ENCODE peak calls at places on chromosome 16, in nine cellular contexts. U, K, Y, I, R, E, S, L and X are unnamed samples.

GRCh38 chr16:77890075-77890474 is 101.7 kb downstream of the VAT1L start:
- DNase-seq in U (no peak), K (no peak), Y (no peak), I (no peak), R (no peak), E (no peak), S (no peak), L (no peak), X (no peak)

GRCh38 chr16:29664133-29664912 is 1.3 kb downstream of the SPN start:
- DNase-seq in U (no peak), K (no peak), Y (no peak), I (no peak), R (peak; percentile 91), E (no peak), S (no peak), L (no peak), X (no peak)

GRCh38 chr16:7550096-7550495 is 217.5 kb downstream of the RBFOX1 start:
- DNase-seq in U (no peak), K (no peak), Y (no peak), I (no peak), R (no peak), E (no peak), S (no peak), L (no peak), X (no peak)

GRCh38 chr16:28131210-28131609 is 67.7 kb upstream of the GSG1L start:
- DNase-seq in U (no peak), K (no peak), Y (no peak), I (no peak), R (no peak), E (no peak), S (no peak), L (no peak), X (no peak)

GRCh38 chr16:17744903-17745581 is 274.3 kb upstream of the XYLT1 start:
- DNase-seq in U (no peak), K (no peak), Y (no peak), I (peak; percentile 40), R (no peak), E (no peak), S (no peak), L (no peak), X (no peak)

GRCh38 chr16:28309811-28310311 is 17.5 kb downstream of the SBK1 start:
- DNase-seq in U (no peak), K (no peak), Y (no peak), I (no peak), R (no peak), E (no peak), S (no peak), L (no peak), X (no peak)

GRCh38 chr16:11384956-11385586 is 39.8 kb downstream of the RMI2 start:
- DNase-seq in U (no peak), K (no peak), Y (no peak), I (no peak), R (peak; percentile 75), E (no peak), S (no peak), L (no peak), X (no peak)

GRCh38 chr16:70407811-70408274 is 31.1 kb downstream of the ST3GAL2 start:
- DNase-seq in U (no peak), K (no peak), Y (no peak), I (no peak), R (no peak), E (no peak), S (no peak), L (no peak), X (no peak)

GRCh38 chr16:88437367-88437964 is 15.6 kb upstream of the ZFPM1 start:
- DNase-seq in U (peak; percentile 79), K (peak; percentile 74), Y (no peak), I (peak; percentile 88), R (peak; percentile 88), E (no peak), S (peak; percentile 37), L (no peak), X (no peak)

GRCh38 chr16:85514295-85514600 is 98.9 kb upstream of the GSE1 start:
- DNase-seq in U (no peak), K (no peak), Y (no peak), I (no peak), R (peak; percentile 85), E (no peak), S (no peak), L (no peak), X (no peak)

GRCh38 chr16:56614549-56614991 is 6.2 kb downstream of the MT2A start:
- DNase-seq in U (no peak), K (no peak), Y (no peak), I (no peak), R (no peak), E (peak; percentile 60), S (no peak), L (no peak), X (no peak)

GRCh38 chr16:77113835-77114234 is 77.2 kb upstream of the MON1B start:
- DNase-seq in U (no peak), K (no peak), Y (no peak), I (no peak), R (no peak), E (no peak), S (no peak), L (no peak), X (no peak)

GRCh38 chr16:84284168-84284722 is 10.4 kb upstream of the WFDC1 start:
- DNase-seq in U (no peak), K (peak; percentile 66), Y (no peak), I (peak; percentile 64), R (no peak), E (no peak), S (no peak), L (peak; percentile 67), X (no peak)

GRCh38 chr16:30458561-30459394 is 13.1 kb upstream of the SEPHS2 start:
- DNase-seq in U (no peak), K (peak; percentile 56), Y (no peak), I (no peak), R (peak; percentile 91), E (no peak), S (no peak), L (no peak), X (no peak)

GRCh38 chr16:26983426-26983825 is 83.3 kb upstream of the C16orf82 start:
- DNase-seq in U (no peak), K (no peak), Y (no peak), I (no peak), R (no peak), E (peak; percentile 42), S (no peak), L (no peak), X (no peak)

GRCh38 chr16:9039208-9039607 is 52.2 kb upstream of the HAPSTR1 start:
- DNase-seq in U (no peak), K (no peak), Y (no peak), I (no peak), R (no peak), E (peak; percentile 14), S (no peak), L (no peak), X (no peak)

GRCh38 chr16:84396537-84397008 is 28.2 kb downstream of the ATP2C2 start:
- DNase-seq in U (no peak), K (no peak), Y (peak; percentile 82), I (no peak), R (peak; percentile 82), E (no peak), S (no peak), L (no peak), X (no peak)

GRCh38 chr16:84683691-84684591 is 15.9 kb upstream of the USP10 start:
- DNase-seq in U (no peak), K (no peak), Y (no peak), I (peak; percentile 75), R (no peak), E (no peak), S (no peak), L (no peak), X (no peak)

GRCh38 chr16:2770057-2770780 is 6.9 kb downstream of the ELOB start:
- DNase-seq in U (no peak), K (peak; percentile 51), Y (no peak), I (no peak), R (no peak), E (no peak), S (no peak), L (no peak), X (no peak)
- TF ChIP-seq CTCF in U (peak; percentile 20), K (no peak), Y (no peak), I (peak; percentile 24), R (no peak), E (peak; percentile 47), S (peak; percentile 36), L (no peak), X (no peak)

DNA sequence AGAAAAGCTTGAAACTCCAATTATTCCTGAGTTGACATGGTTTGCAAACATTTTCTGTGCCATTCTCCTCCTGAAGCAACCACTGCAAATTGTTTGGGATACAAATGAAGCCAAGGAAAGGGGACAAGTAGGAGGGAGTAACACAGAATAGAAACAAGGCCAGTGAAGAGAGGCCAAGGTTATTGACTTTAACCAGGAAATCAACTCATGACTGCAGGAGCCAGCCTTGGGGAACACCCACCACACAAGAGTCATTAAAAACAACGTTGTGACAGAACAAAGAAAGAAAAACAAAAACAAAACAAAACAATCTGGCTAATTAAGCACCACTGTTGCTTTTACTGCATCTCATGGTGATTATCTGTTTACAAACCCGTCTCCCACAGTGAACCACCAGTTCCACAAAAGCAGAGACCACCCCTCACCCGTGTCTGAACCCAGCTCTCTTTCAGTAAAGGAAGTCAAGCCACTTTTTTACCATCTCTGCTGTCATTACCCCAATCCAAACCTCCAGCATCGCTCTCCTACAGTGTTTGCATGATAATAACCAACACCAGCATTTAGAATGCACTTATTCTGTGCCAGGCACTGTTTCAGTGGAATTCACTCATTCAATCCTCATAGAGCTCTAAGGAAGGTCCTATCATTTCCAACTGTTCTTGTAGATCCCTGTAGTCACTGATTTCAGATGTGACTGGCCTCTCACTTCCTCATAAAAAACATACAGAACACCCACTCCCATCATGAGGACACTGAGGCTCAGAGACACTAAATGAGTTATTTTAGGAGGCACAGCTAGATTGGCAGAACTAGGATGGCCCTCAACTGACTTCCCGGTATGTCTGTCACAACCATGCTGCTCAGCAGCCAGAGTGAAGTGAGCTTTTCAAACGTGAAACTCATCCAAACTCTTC is 2.0 kb downstream of the ZDHHC1 start:
- DNase-seq in U (no peak), K (no peak), Y (no peak), I (no peak), R (no peak), E (no peak), S (no peak), L (no peak), X (no peak)
- TF ChIP-seq CTCF in U (no peak), K (no peak), Y (no peak), I (no peak), R (no peak), E (no peak), S (no peak), L (no peak), X (no peak)

GRCh38 chr16:24070851-24071250 is 185.3 kb upstream of the CACNG3 start:
- DNase-seq in U (peak; percentile 18), K (no peak), Y (no peak), I (peak; percentile 83), R (no peak), E (no peak), S (peak; percentile 43), L (peak; percentile 22), X (no peak)
- TF ChIP-seq CTCF in U (peak; percentile 59), K (peak; percentile 45), Y (no peak), I (peak; percentile 93), R (peak; percentile 36), E (peak; percentile 52), S (peak; percentile 66), L (no peak), X (no peak)

DNA sequence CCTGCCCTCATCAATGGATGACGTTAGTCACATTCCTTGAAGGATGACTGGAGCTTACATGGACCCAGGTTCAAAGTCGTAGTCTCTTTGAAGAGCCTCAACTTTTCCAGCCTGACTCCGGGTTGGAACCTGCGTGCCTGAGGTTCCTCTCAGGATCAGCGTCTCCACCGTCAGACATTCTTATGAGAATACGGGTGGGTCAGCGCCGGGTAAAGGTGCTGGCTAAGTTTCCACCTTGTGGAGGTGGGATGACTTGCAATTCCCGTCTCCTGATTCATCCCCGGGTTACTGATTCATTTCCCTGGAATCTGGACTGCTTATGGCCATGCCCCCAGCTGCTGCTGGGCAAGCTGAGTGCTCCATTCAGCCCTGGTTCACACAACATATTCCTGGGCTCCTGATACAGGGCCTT is 38.9 kb upstream of the CMIP start:
- DNase-seq in U (no peak), K (peak; percentile 60), Y (no peak), I (peak; percentile 69), R (no peak), E (peak; percentile 79), S (peak; percentile 99), L (no peak), X (no peak)
- TF ChIP-seq CTCF in U (no peak), K (peak; percentile 28), Y (no peak), I (peak; percentile 52), R (no peak), E (peak; percentile 53), S (peak; percentile 15), L (no peak), X (no peak)